ENCODE peak calls at places on chromosome 22, in six cellular contexts. K is neuronal stem cell, Z is stomach, V is astrocyte of the spinal cord, N is OCI-LY7, T is Panc1. G is an unnamed sample.

GRCh38 chr22:33829549-33830280 is 90.6 kb downstream of the LARGE1 start:
- DNase-seq in K (no peak), Z (no peak), V (no peak), N (peak), T (no peak), G (no peak)

GRCh38 chr22:28027453-28028448 is 108.7 kb upstream of the PITPNB start:
- DNase-seq in K (no peak), Z (no peak), V (peak), N (no peak), T (no peak), G (no peak)

GRCh38 chr22:19070397-19071169 is 51.6 kb downstream of the DGCR2 start:
- DNase-seq in K (no peak), Z (no peak), V (no peak), N (no peak), T (no peak), G (no peak)

GRCh38 chr22:28940441-28940840 is 57.1 kb downstream of the ZNRF3 start:
- DNase-seq in K (no peak), Z (no peak), V (no peak), N (no peak), T (no peak), G (no peak)

GRCh38 chr22:24681236-24681635 is 78.2 kb downstream of the GGT1 start:
- DNase-seq in K (no peak), Z (no peak), V (peak), N (no peak), T (no peak), G (no peak)

GRCh38 chr22:27487600-27488450 is 313.7 kb downstream of the MN1 start:
- DNase-seq in K (no peak), Z (no peak), V (peak), N (no peak), T (no peak), G (peak)

GRCh38 chr22:37981282-37982011 is 2.9 kb downstream of the SOX10 start:
- DNase-seq in K (no peak), Z (no peak), V (no peak), N (no peak), T (no peak), G (no peak)

GRCh38 chr22:32861330-32861729 is 59.8 kb downstream of the TIMP3 start:
- DNase-seq in K (no peak), Z (no peak), V (no peak), N (no peak), T (no peak), G (no peak)

GRCh38 chr22:36022162-36022561 is 6.5 kb downstream of the RBFOX2 start:
- DNase-seq in K (no peak), Z (no peak), V (peak), N (no peak), T (no peak), G (no peak)

GRCh38 chr22:24496234-24496633 is 1.1 kb downstream of the UPB1 start:
- DNase-seq in K (no peak), Z (no peak), V (no peak), N (no peak), T (no peak), G (no peak)

GRCh38 chr22:39144101-39144815 is 8.2 kb downstream of the CBX7 start:
- DNase-seq in K (no peak), Z (peak), V (peak), N (peak), T (no peak), G (peak)

GRCh38 chr22:35742342-35743100 is 24.8 kb downstream of the APOL5 start:
- DNase-seq in K (no peak), Z (no peak), V (peak), N (no peak), T (no peak), G (peak)

GRCh38 chr22:37229805-37230672 is 14.0 kb downstream of the RAC2 start:
- DNase-seq in K (no peak), Z (peak), V (peak), N (peak), T (no peak), G (peak)

GRCh38 chr22:48262596-48263430 is 1500.4 kb downstream of the TBC1D22A start:
- DNase-seq in K (no peak), Z (no peak), V (no peak), N (no peak), T (no peak), G (no peak)

GRCh38 chr22:24516301-24516737 is 21.2 kb downstream of the UPB1 start:
- DNase-seq in K (no peak), Z (no peak), V (peak), N (no peak), T (no peak), G (peak)

GRCh38 chr22:24887260-24887659 is 59.2 kb downstream of the LHFPL7 start:
- DNase-seq in K (no peak), Z (no peak), V (no peak), N (no peak), T (no peak), G (no peak)

GRCh38 chr22:50606561-50607365 is 6.2 kb downstream of the MAPK8IP2 start:
- DNase-seq in K (no peak), Z (no peak), V (no peak), N (no peak), T (no peak), G (no peak)

GRCh38 chr22:39522567-39523300 is 2.4 kb downstream of the ATF4 start:
- DNase-seq in K (no peak), Z (peak), V (peak), N (peak), T (no peak), G (peak)

GRCh38 chr22:48794906-48795305 is 1032.8 kb downstream of the BRD1 start:
- DNase-seq in K (no peak), Z (no peak), V (no peak), N (no peak), T (no peak), G (no peak)

GRCh38 chr22:29342577-29343312 is 27.2 kb upstream of the RASL10A start:
- DNase-seq in K (no peak), Z (peak), V (no peak), N (no peak), T (no peak), G (no peak)

GRCh38 chr22:20432244-20432686 is 5.4 kb downstream of the SCARF2 start:
- DNase-seq in K (no peak), Z (no peak), V (no peak), N (no peak), T (no peak), G (no peak)

GRCh38 chr22:21998595-21999247 is 16.1 kb upstream of the TOP3B start:
- DNase-seq in K (no peak), Z (no peak), V (no peak), N (no peak), T (no peak), G (no peak)

GRCh38 chr22:39250838-39251237 is 6.1 kb upstream of the PDGFB start:
- DNase-seq in K (no peak), Z (no peak), V (no peak), N (no peak), T (no peak), G (no peak)

GRCh38 chr22:27518583-27519437 is 282.7 kb downstream of the MN1 start:
- DNase-seq in K (no peak), Z (no peak), V (no peak), N (no peak), T (no peak), G (no peak)

GRCh38 chr22:33030923-33031525 is 27.2 kb downstream of the SYN3 start:
- DNase-seq in K (no peak), Z (no peak), V (no peak), N (no peak), T (no peak), G (peak)

GRCh38 chr22:31616315-31616980 is 45.6 kb downstream of the PISD start:
- DNase-seq in K (no peak), Z (no peak), V (no peak), N (no peak), T (no peak), G (no peak)

GRCh38 chr22:41092847-41093371 is 517 bp downstream of the EP300 start:
- DNase-seq in K (no peak), Z (peak), V (peak), N (peak), T (no peak), G (peak)

GRCh38 chr22:23767303-23767672 is 484 bp downstream of the CHCHD10 start:
- DNase-seq in K (no peak), Z (no peak), V (no peak), N (no peak), T (no peak), G (no peak)

GRCh38 chr22:20206709-20207215 is 55.9 kb upstream of the CCDC188 start:
- DNase-seq in K (no peak), Z (peak), V (no peak), N (peak), T (no peak), G (peak)

GRCh38 chr22:39239561-39240423 is 5.0 kb downstream of the PDGFB start:
- DNase-seq in K (no peak), Z (peak), V (no peak), N (no peak), T (no peak), G (no peak)

GRCh38 chr22:50060441-50061140 is 2.5 kb upstream of the TTLL8 start:
- DNase-seq in K (no peak), Z (no peak), V (no peak), N (no peak), T (no peak), G (no peak)

GRCh38 chr22:41935015-41935908 is 8.7 kb upstream of the TNFRSF13C start:
- DNase-seq in K (no peak), Z (no peak), V (no peak), N (no peak), T (no peak), G (no peak)

GRCh38 chr22:37195921-37196320 is 7.9 kb upstream of the C1QTNF6 start:
- DNase-seq in K (no peak), Z (no peak), V (no peak), N (no peak), T (no peak), G (peak)

GRCh38 chr22:17867160-17867785 is 93.0 kb upstream of the BID start:
- DNase-seq in K (no peak), Z (no peak), V (no peak), N (no peak), T (no peak), G (no peak)

GRCh38 chr22:50544078-50544745 is 1.5 kb upstream of the KLHDC7B start:
- DNase-seq in K (peak), Z (peak), V (peak), N (peak), T (no peak), G (no peak)

GRCh38 chr22:36546932-36547331 is 18.0 kb upstream of the EIF3D start:
- DNase-seq in K (no peak), Z (no peak), V (peak), N (no peak), T (peak), G (peak)

GRCh38 chr22:24424001-24424900 is 3.1 kb upstream of the ADORA2A start:
- DNase-seq in K (no peak), Z (no peak), V (no peak), N (peak), T (no peak), G (no peak)

GRCh38 chr22:43166132-43166930 is 15.0 kb downstream of the TSPO start:
- DNase-seq in K (no peak), Z (no peak), V (no peak), N (no peak), T (no peak), G (no peak)

GRCh38 chr22:43162412-43163150 is 11.2 kb downstream of the TSPO start:
- DNase-seq in K (no peak), Z (no peak), V (no peak), N (no peak), T (no peak), G (no peak)

GRCh38 chr22:43167001-43167589 is 15.7 kb downstream of the TSPO start:
- DNase-seq in K (no peak), Z (peak), V (no peak), N (no peak), T (no peak), G (no peak)

GRCh38 chr22:43163241-43163795 is 12.0 kb downstream of the TSPO start:
- DNase-seq in K (no peak), Z (no peak), V (no peak), N (no peak), T (no peak), G (no peak)

GRCh38 chr22:43164636-43165035 is 13.3 kb downstream of the TSPO start:
- DNase-seq in K (no peak), Z (no peak), V (no peak), N (no peak), T (no peak), G (no peak)
- H3K4me3 ChIP-seq in K (no peak), Z (no peak), V (no peak), N (no peak), T (no peak), G (no peak)

GRCh38 chr22:46057762-46058420 is 80.9 kb upstream of the WNT7B start:
- DNase-seq in K (no peak), Z (peak), V (peak), N (peak), T (no peak), G (peak)
- H3K4me3 ChIP-seq in K (no peak), Z (peak), V (peak), N (peak), T (peak), G (peak)

DNA sequence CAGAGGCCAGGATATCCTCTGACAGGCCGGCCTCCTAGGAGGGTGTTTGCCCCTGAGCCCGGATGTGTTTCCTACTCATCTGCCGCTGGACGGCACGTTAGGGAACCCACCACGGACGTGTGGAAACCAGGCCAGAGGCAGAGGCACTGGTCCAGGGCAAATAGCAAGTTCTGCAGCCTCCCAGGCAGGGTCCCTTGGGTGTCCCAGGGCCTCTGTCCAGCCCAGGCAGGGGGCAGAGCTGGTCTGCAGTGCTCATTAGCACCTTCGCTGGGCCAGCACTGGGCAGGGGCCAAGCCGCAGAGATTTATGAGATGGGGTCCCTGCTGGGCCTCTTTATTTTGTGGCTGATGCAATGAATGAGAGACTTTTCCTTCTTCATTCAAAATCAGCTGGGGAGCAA is 14.3 kb upstream of the PARVG start:
- DNase-seq in K (no peak), Z (no peak), V (no peak), N (no peak), T (no peak), G (peak)
- H3K4me3 ChIP-seq in K (no peak), Z (no peak), V (no peak), N (no peak), T (no peak), G (no peak)

GRCh38 chr22:46801331-46801811 is 38.9 kb downstream of the TBC1D22A start:
- DNase-seq in K (no peak), Z (no peak), V (no peak), N (no peak), T (no peak), G (no peak)
- H3K4me3 ChIP-seq in K (no peak), Z (no peak), V (no peak), N (no peak), T (no peak), G (no peak)

G was measured in MG63.